ENCODE peak calls at places on chromosomes 6 and 20, in six cellular contexts. B, L, J, M, F and V are unnamed samples.

GRCh38 chr6:50185006-50185405 is 135.3 kb upstream of the DEFB112 start:
- DNase-seq in L (no peak), B (peak), F (no peak), J (no peak), M (no peak), V (no peak)

GRCh38 chr6:105835373-105835772 is 250.8 kb upstream of the PRDM1 start:
- DNase-seq in L (peak), F (no peak), M (no peak), B (peak), J (no peak), V (peak)

GRCh38 chr6:151681426-151682059 is 125.9 kb upstream of the ESR1 start:
- DNase-seq in M (peak), F (peak), J (peak), B (peak), L (peak), V (peak)

GRCh38 chr6:41325446-41326066 is 9.9 kb upstream of the NCR2 start:
- DNase-seq in M (no peak), F (no peak), J (no peak), L (no peak), B (no peak), V (no peak)

GRCh38 chr6:153511896-153512496 is 380.9 kb upstream of the RGS17 start:
- DNase-seq in B (peak), J (no peak), M (no peak), L (peak), F (no peak), V (peak)

GRCh38 chr6:72626126-72626525 is 4.3 kb downstream of the KCNQ5 start:
- DNase-seq in F (no peak), L (no peak), M (no peak), J (no peak), B (no peak), V (no peak)

GRCh38 chr6:15881150-15881549 is 218.3 kb upstream of the DTNBP1 start:
- DNase-seq in M (no peak), J (no peak), F (no peak), B (no peak), L (no peak), V (no peak)

GRCh38 chr6:21133902-21134301 is 459.6 kb upstream of the SOX4 start:
- DNase-seq in F (no peak), B (no peak), M (no peak), J (no peak), L (no peak), V (no peak)

GRCh38 chr6:29071831-29072723 is 15.0 kb downstream of the OR2B3 start:
- DNase-seq in F (peak), M (no peak), B (peak), L (peak), J (no peak), V (peak)

GRCh38 chr6:134936927-134937326 is 13.0 kb downstream of the ALDH8A1 start:
- DNase-seq in M (no peak), J (no peak), F (peak), B (peak), L (peak), V (peak)

GRCh38 chr20:34874094-34874654 is 1.5 kb upstream of the GGT7 start:
- DNase-seq in M (peak), B (peak), L (peak), F (peak), J (peak), V (peak)

GRCh38 chr6:2007165-2007564 is 238.2 kb downstream of the GMDS start:
- DNase-seq in F (no peak), J (no peak), M (no peak), B (no peak), L (no peak), V (no peak)

GRCh38 chr6:22442826-22443225 is 126.5 kb upstream of the HDGFL1 start:
- DNase-seq in F (no peak), B (peak), L (peak), J (no peak), M (no peak), V (peak)

GRCh38 chr6:168516941-168517741 is 76.2 kb downstream of the SMOC2 start:
- DNase-seq in F (no peak), B (no peak), M (no peak), J (no peak), L (no peak), V (no peak)

GRCh38 chr6:98946877-98947410 is 802 bp downstream of the FBXL4 start:
- DNase-seq in J (peak), F (peak), B (peak), L (peak), M (peak), V (peak)

GRCh38 chr6:55319961-55320690 is 7.1 kb upstream of the GFRAL start:
- DNase-seq in F (peak), J (no peak), B (no peak), M (no peak), L (no peak), V (no peak)

GRCh38 chr6:5580736-5581568 is 319.6 kb downstream of the FARS2 start:
- DNase-seq in L (no peak), F (no peak), J (no peak), M (no peak), B (no peak), V (no peak)

GRCh38 chr6:123534264-123534663 is 102.5 kb downstream of the TRDN start:
- DNase-seq in M (no peak), J (no peak), B (no peak), L (no peak), F (no peak), V (peak)

GRCh38 chr6:35624341-35625070 is 64.2 kb downstream of the FKBP5 start:
- DNase-seq in B (peak), J (no peak), F (peak), L (peak), M (no peak), V (peak)

GRCh38 chr6:136784910-136785746 is 7.1 kb downstream of the MAP3K5 start:
- DNase-seq in M (peak), F (no peak), J (peak), L (peak), B (no peak), V (peak)

GRCh38 chr20:14959506-14960493 is 622.4 kb upstream of the FLRT3 start:
- DNase-seq in L (peak), M (no peak), J (no peak), F (no peak), B (peak), V (no peak)

GRCh38 chr6:133512410-133513016 is 271.4 kb downstream of the EYA4 start:
- DNase-seq in F (peak), M (peak), L (peak), J (peak), B (peak), V (peak)

GRCh38 chr20:56957737-56958553 is 308.5 kb downstream of the BMP7 start:
- DNase-seq in J (no peak), L (no peak), F (no peak), M (no peak), B (no peak), V (no peak)

GRCh38 chr20:61515922-61516321 is 263.9 kb downstream of the CDH4 start:
- DNase-seq in L (no peak), F (no peak), J (no peak), B (no peak), M (no peak), V (no peak)

GRCh38 chr6:122020588-122021271 is 378.7 kb upstream of the HSF2 start:
- DNase-seq in L (no peak), B (no peak), M (no peak), J (no peak), F (no peak), V (no peak)

GRCh38 chr6:115821798-115822197 is 238.9 kb downstream of the FRK start:
- DNase-seq in J (no peak), F (no peak), B (no peak), M (no peak), L (no peak), V (no peak)

GRCh38 chr20:56430471-56430870 is 18.4 kb downstream of the CASS4 start:
- DNase-seq in F (no peak), B (no peak), J (no peak), L (no peak), M (no peak), V (peak)

GRCh38 chr20:17822540-17823155 is 122.9 kb downstream of the BANF2 start:
- DNase-seq in J (no peak), B (no peak), F (no peak), M (no peak), L (no peak), V (no peak)

GRCh38 chr6:43737272-43738081 is 32.5 kb upstream of the VEGFA start:
- DNase-seq in L (peak), F (no peak), J (peak), B (peak), M (no peak), V (peak)

GRCh38 chr6:30748301-30748769 is 4.0 kb upstream of the IER3 start:
- DNase-seq in J (no peak), F (peak), B (no peak), L (no peak), M (peak), V (no peak)

GRCh38 chr20:45548410-45548809 is 1.2 kb upstream of the EPPIN start:
- DNase-seq in L (no peak), M (no peak), F (no peak), B (no peak), J (no peak), V (no peak)

GRCh38 chr20:45550765-45551164 is 3.6 kb upstream of the EPPIN start:
- DNase-seq in J (no peak), L (no peak), B (no peak), M (no peak), F (no peak), V (no peak)

GRCh38 chr20:45547206-45547770 is at the start of gene EPPIN:
- DNase-seq in F (no peak), M (no peak), J (no peak), L (no peak), B (no peak), V (no peak)

GRCh38 chr20:45545351-45545750 is 1.9 kb downstream of the EPPIN start:
- DNase-seq in L (no peak), M (no peak), J (no peak), B (no peak), F (no peak), V (no peak)

DNA sequence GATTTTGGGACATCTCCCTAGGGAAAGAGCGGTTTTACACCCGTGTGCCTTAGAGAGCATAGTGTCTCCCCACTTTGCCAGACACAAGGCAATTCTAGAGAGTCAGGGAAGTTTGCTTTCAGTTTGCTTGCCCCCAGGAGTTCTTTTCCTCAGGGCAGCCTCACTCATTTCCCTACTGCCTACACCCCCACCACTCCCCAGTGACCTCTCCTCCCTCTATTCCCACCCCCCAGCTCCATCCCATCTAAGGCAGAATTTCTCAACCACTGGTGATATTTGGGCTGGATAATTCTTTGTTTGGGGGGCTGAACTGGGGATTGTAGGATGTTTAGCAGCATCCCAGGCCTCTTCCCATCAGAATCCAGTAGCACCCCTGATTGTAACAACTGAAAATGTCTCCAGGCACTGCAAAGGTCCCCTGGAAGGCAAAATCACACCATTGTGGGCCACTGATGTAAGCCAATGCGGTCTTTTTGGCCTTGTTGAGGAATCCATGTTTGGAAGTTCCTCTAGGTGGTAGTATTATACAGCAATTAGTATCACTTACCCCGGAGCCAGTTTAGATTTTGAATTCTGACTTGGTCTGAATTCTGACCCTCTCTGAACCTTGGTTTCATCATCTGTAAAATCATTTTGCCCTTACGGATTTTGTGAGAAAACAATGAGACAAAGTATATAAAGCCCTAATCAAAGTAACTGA is 1.3 kb downstream of the EPPIN start:
- DNase-seq in L (peak), B (peak), M (no peak), J (no peak), F (peak), V (peak)
- TF ChIP-seq CTCF in L (peak), B (peak), M (no peak), J (no peak), F (peak), V (peak)

GRCh38 chr20:53149184-53149651 is 177.1 kb downstream of the TSHZ2 start:
- DNase-seq in M (no peak), B (no peak), L (no peak), F (no peak), J (no peak), V (no peak)
- H3K4me3 ChIP-seq in M (no peak), B (no peak), L (no peak), F (no peak), J (no peak), V (no peak)

GRCh38 chr20:52984451-52984810 is 12.3 kb downstream of the TSHZ2 start:
- DNase-seq in J (no peak), F (no peak), B (no peak), L (no peak), M (no peak), V (no peak)
- TF ChIP-seq CTCF in J (no peak), F (no peak), B (no peak), L (no peak), M (no peak), V (no peak)

GRCh38 chr6:170292111-170292777 is 1.4 kb upstream of the DLL1 start:
- DNase-seq in L (no peak), F (peak), B (no peak), M (no peak), J (no peak), V (no peak)
- H3K4me3 ChIP-seq in L (no peak), F (no peak), B (no peak), M (no peak), J (peak), V (no peak)

DNA sequence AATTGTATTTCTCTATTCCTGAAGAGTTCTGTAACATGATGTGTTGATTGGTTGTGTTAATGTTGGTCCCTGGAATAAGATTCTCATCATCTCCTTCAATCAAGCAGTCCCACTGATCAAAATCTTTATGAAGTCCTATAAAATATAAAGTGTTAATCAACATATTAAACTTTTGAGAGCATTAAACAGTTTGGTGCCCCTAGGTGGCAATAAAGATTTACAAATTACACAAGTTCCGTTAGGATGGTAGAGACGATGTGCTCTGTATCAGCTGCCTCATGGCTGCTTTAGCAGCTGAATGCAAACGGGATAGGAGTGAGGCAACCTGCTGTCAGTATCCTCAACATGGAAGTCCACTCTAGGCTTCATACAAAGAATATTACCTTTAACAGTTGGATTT is 16.9 kb downstream of the TDRD6 start:
- DNase-seq in J (no peak), F (no peak), B (peak), L (peak), M (no peak), V (peak)
- TF ChIP-seq CTCF in J (no peak), F (no peak), B (peak), L (no peak), M (no peak), V (no peak)

GRCh38 chr20:44810391-44811149 is at the start of gene RIMS4:
- DNase-seq in F (no peak), L (no peak), M (no peak), J (no peak), B (no peak), V (no peak)
- H3K4me3 ChIP-seq in F (no peak), L (no peak), M (no peak), J (no peak), B (no peak), V (no peak)

DNA sequence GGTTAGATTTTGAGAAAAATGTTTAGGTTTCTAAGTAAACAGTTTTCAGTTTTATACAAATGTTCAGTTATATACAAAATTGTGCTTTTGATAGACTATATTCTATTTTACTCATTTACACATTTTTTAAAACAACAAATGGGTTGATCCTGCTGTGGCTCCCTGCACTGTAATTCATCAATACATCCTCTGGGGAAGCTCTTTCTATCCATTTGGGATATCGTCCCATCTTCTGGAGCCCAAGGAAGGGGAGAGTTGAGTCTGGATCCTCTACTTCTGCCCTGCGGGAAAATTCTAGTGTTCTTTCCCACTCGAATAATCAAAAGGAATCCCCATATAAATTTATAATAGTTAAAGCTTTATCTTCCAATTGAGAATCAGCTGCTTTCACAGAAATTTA is 75.0 kb downstream of the SYCP2L start:
- DNase-seq in L (no peak), B (no peak), F (no peak), J (no peak), M (no peak), V (no peak)
- TF ChIP-seq CTCF in L (no peak), B (no peak), F (no peak), J (no peak), M (no peak), V (no peak)

DNA sequence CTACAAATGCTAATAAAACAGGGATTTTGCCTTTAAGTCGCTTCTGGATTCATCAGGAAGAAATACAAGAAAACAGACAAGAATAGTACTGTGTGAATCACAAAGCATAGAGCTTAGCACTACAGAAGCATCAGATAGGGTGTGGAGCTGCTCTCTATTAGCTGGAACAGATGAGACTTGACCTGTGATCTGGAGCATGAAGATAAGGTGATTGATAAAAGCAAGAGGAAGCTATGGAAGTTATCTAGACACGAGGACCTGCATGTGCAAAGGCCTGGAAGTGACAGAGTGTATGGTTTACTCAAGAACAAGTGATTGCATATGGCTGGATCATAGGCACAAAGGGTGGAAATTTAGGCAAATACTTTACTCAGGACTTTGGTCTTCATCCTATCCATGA is 113.0 kb upstream of the MLIP start:
- DNase-seq in B (no peak), L (no peak), F (no peak), M (no peak), J (no peak), V (no peak)
- H3K4me3 ChIP-seq in B (no peak), L (no peak), F (no peak), M (no peak), J (no peak), V (no peak)